ENCODE peak calls at places on chromosomes 11 and 22, in seven cellular contexts. Q is fibroblast of the aortic adventitia, L is Caco-2, I is LoVo, E is HFF-Myc, N is AG10803, K is HS-27A. R is an unnamed sample.
A peak's percentile ranks its signal among the peaks of the same experiment; 100 is the strongest.

GRCh38 chr11:2462986-2463765 is 18.4 kb downstream of the KCNQ1 start:
- DNase-seq in K (no peak), I (peak; percentile 53), E (no peak), L (no peak), N (no peak), Q (no peak), R (peak; percentile 65)

GRCh38 chr22:27866136-27867091 is 52.6 kb downstream of the PITPNB start:
- DNase-seq in I (no peak), K (peak; percentile 76), L (no peak), N (peak; percentile 89), Q (peak; percentile 92), E (peak; percentile 70), R (peak; percentile 43)

GRCh38 chr11:79447039-79447438 is 6.2 kb upstream of the TENM4 start:
- DNase-seq in K (no peak), E (no peak), L (no peak), Q (no peak), I (no peak), N (no peak), R (no peak)

GRCh38 chr11:47161890-47162289 is 14.8 kb downstream of the ARFGAP2 start:
- DNase-seq in L (no peak), N (no peak), Q (no peak), I (no peak), E (no peak), K (no peak), R (no peak)

GRCh38 chr11:35030716-35031213 is 108.2 kb upstream of the CD44 start:
- DNase-seq in N (peak; percentile 90), E (peak; percentile 76), I (peak; percentile 76), Q (peak; percentile 83), L (no peak), K (peak; percentile 93), R (no peak)

GRCh38 chr11:16778286-16778685 is 39.8 kb downstream of the C11orf58 start:
- DNase-seq in E (no peak), N (no peak), I (no peak), K (no peak), Q (no peak), L (no peak), R (no peak)

GRCh38 chr11:326842-327580 is 6.4 kb upstream of the IFITM3 start:
- DNase-seq in Q (peak; percentile 58), E (no peak), N (no peak), K (no peak), L (no peak), I (no peak), R (peak; percentile 36)

GRCh38 chr22:50676211-50676636 is 3.6 kb downstream of the SHANK3 start:
- DNase-seq in N (no peak), L (no peak), I (no peak), K (no peak), E (no peak), Q (no peak), R (no peak)

GRCh38 chr22:49967333-49968241 is 7.0 kb downstream of the PIM3 start:
- DNase-seq in Q (peak; percentile 52), N (peak; percentile 10), I (no peak), L (no peak), E (no peak), K (no peak), R (peak; percentile 70)

GRCh38 chr22:23823331-23823791 is 15.4 kb downstream of the DERL3 start:
- DNase-seq in E (no peak), I (no peak), K (no peak), N (no peak), L (no peak), Q (no peak), R (no peak)

GRCh38 chr22:29727248-29727551 is 7.4 kb downstream of the CABP7 start:
- DNase-seq in I (no peak), K (no peak), E (no peak), N (peak; percentile 21), L (peak; percentile 68), Q (peak; percentile 35), R (peak; percentile 33)

GRCh38 chr11:36774603-36775002 is 176.6 kb upstream of the RAG2 start:
- DNase-seq in E (no peak), Q (peak; percentile 94), N (peak; percentile 82), L (no peak), I (no peak), K (no peak), R (no peak)

GRCh38 chr11:84261707-84262106 is 975.5 kb upstream of the CCDC90B start:
- DNase-seq in N (no peak), K (no peak), L (no peak), I (no peak), E (no peak), Q (no peak), R (no peak)